ENCODE peak calls at places on chromosome 1, in eight cellular contexts. J, T, H, S, I, L, R and E are unnamed samples. For H3K4me1, the result is how much of the 10 kb centered on the place peaks cover.

GRCh38 chr1:66468712-66469111 is 65.2 kb upstream of the SGIP1 start:
- DNase-seq in L (no peak), R (no peak), J (no peak), H (no peak), T (no peak), S (no peak), I (no peak), E (no peak)

GRCh38 chr1:21378705-21379494 is 61.0 kb upstream of the NBPF3 start:
- DNase-seq in L (no peak), H (no peak), T (no peak), R (no peak), S (no peak), J (no peak), I (no peak), E (peak)

GRCh38 chr1:28437924-28438699 is 67.7 kb upstream of the RCC1 start:
- DNase-seq in L (peak), T (peak), J (peak), R (peak), I (peak), H (peak), S (peak), E (peak)

GRCh38 chr1:209405183-209405823 is 178.2 kb upstream of the CAMK1G start:
- DNase-seq in H (peak), L (no peak), S (no peak), T (peak), R (no peak), I (no peak), J (no peak), E (peak)

GRCh38 chr1:56326056-56326455 is 253.3 kb downstream of the PLPP3 start:
- DNase-seq in S (no peak), I (no peak), L (no peak), H (peak), J (no peak), T (no peak), R (no peak), E (peak)

GRCh38 chr1:177410179-177410766 is 239.5 kb downstream of the BRINP2 start:
- DNase-seq in J (no peak), H (no peak), T (no peak), I (no peak), R (no peak), L (no peak), S (no peak), E (no peak)

GRCh38 chr1:42013881-42014470 is 95.3 kb upstream of the HIVEP3 start:
- DNase-seq in H (peak), J (no peak), I (peak), S (no peak), T (no peak), L (no peak), R (peak), E (no peak)

GRCh38 chr1:225886159-225887029 is 2.6 kb downstream of the LEFTY1 start:
- DNase-seq in J (no peak), T (no peak), H (no peak), L (no peak), I (no peak), S (no peak), R (no peak), E (no peak)

GRCh38 chr1:98468111-98468717 is 193.3 kb upstream of the SNX7 start:
- DNase-seq in H (peak), S (no peak), R (no peak), T (peak), J (no peak), I (no peak), L (no peak), E (no peak)

GRCh38 chr1:222798975-222799374 is 15.9 kb upstream of the DISP1 start:
- DNase-seq in R (no peak), H (no peak), S (no peak), L (no peak), J (no peak), I (no peak), T (no peak), E (no peak)

GRCh38 chr1:31487143-31487542 is 74.1 kb downstream of the SERINC2 start:
- DNase-seq in T (peak), R (no peak), L (no peak), S (no peak), J (no peak), H (no peak), I (no peak), E (no peak)

GRCh38 chr1:232978091-232978634 is 27.8 kb downstream of the NTPCR start:
- DNase-seq in J (no peak), R (no peak), S (no peak), T (no peak), H (peak), I (no peak), L (no peak), E (no peak)

GRCh38 chr1:183630748-183631147 is 4.8 kb downstream of the ARPC5 start:
- DNase-seq in S (no peak), T (no peak), J (no peak), R (no peak), H (peak), I (no peak), L (no peak), E (no peak)

GRCh38 chr1:164565356-164565755 is 6.4 kb downstream of the PBX1 start:
- DNase-seq in S (no peak), L (no peak), I (no peak), H (peak), R (no peak), J (no peak), T (no peak), E (no peak)

GRCh38 chr1:173149887-173150286 is 57.2 kb downstream of the TNFSF4 start:
- DNase-seq in R (no peak), H (peak), J (no peak), L (no peak), T (peak), S (no peak), I (no peak), E (peak)

GRCh38 chr1:9410737-9411297 is 118.1 kb downstream of the SPSB1 start:
- DNase-seq in S (no peak), R (no peak), L (no peak), J (no peak), T (peak), H (peak), I (peak), E (peak)

GRCh38 chr1:227886503-227886961 is 61.2 kb downstream of the WNT9A start:
- DNase-seq in T (no peak), H (no peak), J (no peak), I (no peak), L (peak), R (peak), S (peak), E (no peak)

GRCh38 chr1:97105531-97105930 is 383.9 kb downstream of the PTBP2 start:
- DNase-seq in S (no peak), I (no peak), L (no peak), T (no peak), J (no peak), H (no peak), R (no peak), E (no peak)

GRCh38 chr1:155591770-155592169 is 18.2 kb upstream of the MSTO1 start:
- DNase-seq in R (no peak), T (peak), I (peak), S (no peak), J (no peak), L (no peak), H (peak), E (peak)
- TF ChIP-seq CTCF in R (peak), T (peak), I (peak), S (peak), J (peak), L (peak), H (peak), E (peak)

GRCh38 chr1:95806171-95806570 is 572.2 kb downstream of the RWDD3 start:
- DNase-seq in R (no peak), H (no peak), L (no peak), J (no peak), T (no peak), I (no peak), S (no peak), E (no peak)

DNA sequence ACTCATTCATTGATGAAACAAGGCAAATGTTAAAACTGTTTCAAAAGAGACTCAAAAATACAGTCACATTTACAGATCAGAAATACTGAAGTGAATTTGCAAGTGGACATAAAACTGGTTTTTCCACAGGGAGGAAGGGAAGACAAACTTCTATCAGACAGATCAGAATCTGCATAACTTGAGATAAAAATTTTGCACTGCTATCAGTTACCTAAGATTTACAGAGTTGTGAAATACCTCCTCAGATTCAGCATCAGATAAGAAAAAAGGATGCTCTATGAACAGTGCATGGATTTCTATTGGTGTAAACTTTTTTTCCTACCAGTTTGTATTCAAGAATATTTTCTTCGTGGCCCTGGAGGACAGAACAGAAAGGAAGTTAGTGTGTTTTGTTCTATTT is 575.4 kb downstream of the RWDD3 start:
- DNase-seq in R (no peak), L (no peak), H (no peak), T (no peak), J (no peak), S (no peak), I (no peak), E (no peak)
- H3K4me1 ChIP-seq in R (under half), L (under half), H (under half), T (under half), J (under half), S (under half), I (under half), E (under half)

GRCh38 chr1:193184776-193185175 is 1.6 kb downstream of the B3GALT2 start:
- DNase-seq in L (no peak), J (no peak), H (no peak), I (no peak), S (no peak), R (no peak), T (no peak), E (no peak)

GRCh38 chr1:193183019-193183643 is 3.3 kb downstream of the B3GALT2 start:
- DNase-seq in L (no peak), I (no peak), H (peak), J (no peak), R (no peak), T (peak), S (no peak), E (peak)

GRCh38 chr1:193179094-193179493 is 7.3 kb downstream of the B3GALT2 start:
- DNase-seq in J (no peak), H (no peak), L (no peak), S (no peak), T (no peak), R (no peak), I (no peak), E (no peak)

GRCh38 chr1:193181526-193181925 is 4.9 kb downstream of the B3GALT2 start:
- DNase-seq in R (no peak), J (no peak), L (no peak), H (no peak), T (no peak), S (no peak), I (no peak), E (no peak)

DNA sequence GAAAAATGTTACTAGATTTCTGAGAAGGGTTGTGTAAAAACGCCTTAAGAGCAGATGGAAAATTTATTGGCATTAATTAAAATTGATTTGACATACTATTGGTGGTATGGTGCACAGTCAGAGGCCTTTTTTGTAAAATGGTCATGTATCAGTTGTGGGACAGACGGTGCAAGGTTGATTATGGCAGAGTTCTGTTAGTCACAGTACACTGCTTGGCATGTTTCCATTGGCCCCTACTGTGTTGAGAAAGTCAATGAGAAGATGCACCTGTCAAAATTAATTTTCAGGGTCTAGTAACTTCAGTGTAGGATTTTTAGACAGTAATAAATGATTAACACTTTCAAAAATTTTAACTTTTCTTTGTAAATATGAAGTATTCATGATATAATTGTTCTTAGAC is 4.4 kb downstream of the B3GALT2 start:
- DNase-seq in I (no peak), T (no peak), J (no peak), R (no peak), H (peak), L (no peak), S (no peak), E (no peak)
- H3K27ac ChIP-seq in I (no peak), T (no peak), J (peak), R (no peak), H (no peak), L (no peak), S (no peak), E (no peak)

DNA sequence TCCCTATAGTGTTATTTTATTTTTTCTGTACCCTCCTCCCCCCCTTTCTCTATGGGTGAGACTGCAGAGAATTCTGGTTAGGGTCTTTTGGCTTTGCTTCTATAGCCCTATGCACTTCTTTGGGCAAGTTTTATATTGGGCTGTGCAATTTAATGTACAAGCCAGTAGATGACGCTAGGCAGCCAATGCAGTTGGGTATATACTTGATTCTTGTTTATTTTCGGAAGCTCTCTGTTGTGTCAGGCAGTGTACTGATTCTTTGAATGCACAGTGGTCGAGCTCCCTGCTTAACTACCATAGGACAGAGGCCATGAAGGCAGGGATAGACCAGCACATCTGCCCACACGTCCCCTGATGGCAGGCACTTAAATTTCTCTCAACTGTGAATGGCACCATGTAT is 34.1 kb upstream of the GPR52 start:
- DNase-seq in H (peak), L (no peak), S (peak), R (no peak), T (no peak), J (no peak), I (no peak), E (no peak)
- TF ChIP-seq CTCF in H (peak), L (no peak), S (peak), R (no peak), T (peak), J (peak), I (peak), E (peak)

DNA sequence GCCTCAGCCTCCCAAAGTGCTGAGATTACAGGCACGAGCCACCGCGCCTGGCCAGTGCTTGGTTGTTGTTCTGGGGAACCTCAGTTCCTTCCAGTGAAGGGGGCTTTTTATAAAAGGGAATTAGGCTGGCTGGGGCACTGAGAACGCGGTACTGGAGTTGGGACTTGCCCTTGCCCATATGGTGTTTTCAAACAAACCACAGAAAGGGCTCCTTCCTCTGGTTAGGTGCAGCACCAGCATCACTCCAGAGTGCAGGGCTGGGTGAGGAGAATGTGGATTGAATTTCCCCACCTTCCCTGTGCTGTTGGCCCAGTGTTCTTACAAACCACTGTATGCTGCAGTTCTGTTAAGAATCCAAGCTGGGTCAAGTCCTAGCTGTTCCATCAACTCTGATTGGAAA is 5.3 kb downstream of the MAN1C1 start:
- DNase-seq in S (no peak), L (no peak), T (no peak), H (no peak), R (no peak), I (no peak), J (no peak), E (no peak)
- H3K4me1 ChIP-seq in S (under half), L (under half), T (under half), H (under half), R (under half), I (under half), J (half or more), E (under half)

GRCh38 chr1:237962985-237963384 is 72.3 kb upstream of the ZP4 start:
- DNase-seq in I (no peak), H (no peak), R (no peak), J (no peak), S (peak), T (no peak), L (no peak), E (no peak)

GRCh38 chr1:237959838-237960237 is 69.1 kb upstream of the ZP4 start:
- DNase-seq in L (no peak), J (no peak), S (no peak), I (no peak), H (no peak), T (no peak), R (no peak), E (no peak)

DNA sequence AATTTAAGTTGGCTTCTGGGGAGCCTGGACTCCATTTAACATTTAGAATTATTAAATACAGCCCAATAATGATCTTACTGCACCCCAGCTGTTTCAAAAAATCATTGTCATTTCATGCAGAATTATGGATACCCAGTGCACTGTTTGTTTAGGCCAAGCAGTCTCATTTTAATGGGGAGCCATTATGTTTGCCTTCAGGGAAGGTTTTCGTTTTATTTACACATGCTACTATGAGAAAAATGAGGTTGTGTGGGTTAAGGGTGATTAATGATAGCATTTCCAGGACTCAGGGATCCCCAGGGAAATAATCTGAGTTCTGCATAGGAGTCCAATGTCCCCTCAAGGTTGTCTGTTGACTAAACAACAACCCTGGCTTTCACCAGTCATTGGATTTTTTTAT is 71.0 kb upstream of the ZP4 start:
- DNase-seq in J (no peak), S (no peak), L (no peak), T (no peak), R (no peak), I (no peak), H (no peak), E (no peak)
- H3K27ac ChIP-seq in J (no peak), S (no peak), L (no peak), T (no peak), R (no peak), I (no peak), H (no peak), E (no peak)